ENCODE peak calls at places on chromosomes 1 and 21, in eight cellular contexts. D, I, N, R, Q, B, H and Y are unnamed samples.

GRCh38 chr1:204684206-204684536 is 1.4 kb downstream of the LRRN2 start:
- DNase-seq in N (no peak), Q (no peak), D (no peak), B (no peak), I (no peak), H (no peak), R (no peak), Y (no peak)

GRCh38 chr1:53073899-53074311 is 11.9 kb downstream of the PODN start:
- DNase-seq in H (no peak), R (no peak), D (no peak), Q (peak), N (no peak), B (peak), I (peak), Y (no peak)

GRCh38 chr1:99849413-99849743 is 783 bp upstream of the AGL start:
- DNase-seq in D (no peak), R (no peak), B (peak), Q (no peak), I (no peak), H (no peak), N (no peak), Y (no peak)

GRCh38 chr1:55825486-55825885 is 610.3 kb upstream of the USP24 start:
- DNase-seq in N (no peak), H (no peak), R (no peak), D (no peak), Q (no peak), I (no peak), B (no peak), Y (no peak)

GRCh38 chr1:53411541-53412152 is 47.6 kb upstream of the DMRTB1 start:
- DNase-seq in D (no peak), R (no peak), N (no peak), B (no peak), I (no peak), Q (no peak), H (peak), Y (no peak)

GRCh38 chr21:38982096-38982495 is 176.4 kb downstream of the ETS2 start:
- DNase-seq in I (no peak), D (peak), R (no peak), H (no peak), B (no peak), N (no peak), Q (no peak), Y (no peak)

GRCh38 chr1:86757272-86757984 is 53.1 kb downstream of the SH3GLB1 start:
- DNase-seq in Q (peak), D (no peak), R (no peak), N (no peak), I (no peak), H (peak), B (no peak), Y (no peak)

GRCh38 chr1:236750928-236751327 is 44.2 kb upstream of the MTR start:
- DNase-seq in B (no peak), I (no peak), D (no peak), N (no peak), R (no peak), H (no peak), Q (no peak), Y (no peak)

GRCh38 chr1:22177354-22178003 is 34.6 kb upstream of the WNT4 start:
- DNase-seq in R (no peak), Q (no peak), I (no peak), H (no peak), B (no peak), N (no peak), D (no peak), Y (no peak)

GRCh38 chr1:234683856-234684632 is 74.1 kb upstream of the IRF2BP2 start:
- DNase-seq in N (peak), I (peak), D (no peak), R (peak), Q (peak), H (peak), B (peak), Y (peak)

GRCh38 chr1:201678264-201679101 is 139.6 kb downstream of the NAV1 start:
- DNase-seq in I (peak), Q (no peak), B (no peak), R (no peak), D (no peak), N (no peak), H (peak), Y (no peak)

GRCh38 chr1:83554174-83554573 is 444.8 kb downstream of the TTLL7 start:
- DNase-seq in B (no peak), I (peak), R (no peak), H (no peak), N (no peak), Q (no peak), D (no peak), Y (no peak)

GRCh38 chr1:164518692-164519332 is 40.2 kb upstream of the PBX1 start:
- DNase-seq in R (no peak), N (no peak), I (no peak), Q (no peak), B (no peak), H (no peak), D (no peak), Y (no peak)

GRCh38 chr1:106879538-106879937 is 176.9 kb upstream of the PRMT6 start:
- DNase-seq in D (no peak), H (no peak), Q (no peak), N (no peak), R (no peak), B (peak), I (peak), Y (no peak)

DNA sequence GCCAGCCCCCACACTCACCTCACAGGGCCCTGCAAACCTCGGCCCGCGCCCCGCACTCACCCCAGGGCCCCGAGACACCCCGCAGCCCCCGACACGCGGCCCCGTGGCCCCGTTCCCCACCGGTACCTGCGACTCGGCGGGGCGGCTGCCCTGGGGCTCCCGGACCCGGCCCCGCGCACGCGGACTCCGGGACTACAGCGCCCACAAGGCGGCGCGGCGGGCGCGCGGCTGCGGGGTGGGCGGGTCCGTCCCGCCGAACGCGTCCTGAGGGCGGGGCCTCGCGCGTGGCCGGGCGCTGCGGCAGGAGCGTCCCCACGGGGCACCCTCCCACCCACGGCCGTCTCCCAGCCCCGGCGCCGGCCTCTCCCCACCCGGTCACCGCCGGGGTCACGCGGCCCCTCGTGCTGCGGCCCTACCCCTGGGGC is at the start of gene SLC19A1:
- DNase-seq in H (peak), I (peak), Q (peak), B (peak), R (no peak), D (no peak), N (no peak), Y (peak)
- TF ChIP-seq POLR2A in H (no peak), I (peak), Q (peak), B (no peak), R (no peak), D (no peak), N (peak), Y (peak)

GRCh38 chr1:9270290-9270900 is 22.3 kb upstream of the SPSB1 start:
- DNase-seq in I (no peak), R (no peak), D (no peak), Q (no peak), N (no peak), H (no peak), B (no peak), Y (no peak)
- TF ChIP-seq POLR2A in I (no peak), R (no peak), D (no peak), Q (no peak), N (no peak), H (no peak), B (no peak), Y (no peak)

DNA sequence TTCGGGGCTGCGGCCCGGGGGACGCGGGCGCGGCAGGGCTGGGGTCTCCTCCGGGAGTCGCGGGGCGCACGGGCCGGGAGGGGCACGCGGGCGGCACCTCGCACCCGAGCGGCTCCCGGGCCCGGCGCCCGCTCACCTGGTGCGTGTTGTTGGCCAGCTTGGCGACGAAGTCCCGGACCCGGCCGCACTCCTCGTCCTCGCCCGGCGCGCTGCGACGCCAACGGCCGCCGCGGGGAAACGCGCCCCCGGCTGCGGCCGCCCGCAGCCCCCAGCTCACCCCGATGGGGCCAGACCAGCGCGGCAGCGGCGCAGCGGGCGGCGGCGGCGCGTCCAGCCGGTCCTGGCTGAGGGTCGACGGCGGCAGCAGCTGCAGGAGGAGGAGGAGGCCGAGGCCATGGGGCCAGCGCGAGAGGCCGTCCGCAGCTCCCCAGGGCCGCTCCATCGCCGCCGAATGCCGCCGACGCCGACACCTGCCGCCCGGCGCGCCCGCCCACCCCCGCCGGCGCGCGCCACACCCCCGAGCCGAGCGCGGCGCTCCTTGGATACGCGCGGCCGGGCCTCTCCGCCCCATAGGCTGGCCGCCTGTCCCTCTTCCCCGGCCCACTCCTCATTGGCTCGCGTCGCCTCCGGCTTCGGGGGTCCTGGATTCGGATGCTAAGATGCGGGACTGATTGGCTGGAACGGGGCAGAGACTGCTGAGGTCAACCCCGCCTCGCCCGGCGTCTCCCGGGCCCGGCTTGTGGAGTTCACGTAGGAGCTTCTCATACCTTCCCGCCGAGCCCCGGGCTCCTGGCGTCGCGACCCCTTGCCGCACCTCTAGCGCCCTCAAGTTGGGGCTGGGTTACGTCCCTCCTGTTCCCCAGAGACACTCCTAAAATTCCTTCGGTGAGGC is at the start of gene SORT1:
- DNase-seq in B (peak), D (peak), H (peak), N (peak), I (peak), Q (peak), R (peak), Y (peak)
- TF ChIP-seq POLR2A in B (peak), D (peak), H (peak), N (no peak), I (peak), Q (peak), R (peak), Y (peak)

DNA sequence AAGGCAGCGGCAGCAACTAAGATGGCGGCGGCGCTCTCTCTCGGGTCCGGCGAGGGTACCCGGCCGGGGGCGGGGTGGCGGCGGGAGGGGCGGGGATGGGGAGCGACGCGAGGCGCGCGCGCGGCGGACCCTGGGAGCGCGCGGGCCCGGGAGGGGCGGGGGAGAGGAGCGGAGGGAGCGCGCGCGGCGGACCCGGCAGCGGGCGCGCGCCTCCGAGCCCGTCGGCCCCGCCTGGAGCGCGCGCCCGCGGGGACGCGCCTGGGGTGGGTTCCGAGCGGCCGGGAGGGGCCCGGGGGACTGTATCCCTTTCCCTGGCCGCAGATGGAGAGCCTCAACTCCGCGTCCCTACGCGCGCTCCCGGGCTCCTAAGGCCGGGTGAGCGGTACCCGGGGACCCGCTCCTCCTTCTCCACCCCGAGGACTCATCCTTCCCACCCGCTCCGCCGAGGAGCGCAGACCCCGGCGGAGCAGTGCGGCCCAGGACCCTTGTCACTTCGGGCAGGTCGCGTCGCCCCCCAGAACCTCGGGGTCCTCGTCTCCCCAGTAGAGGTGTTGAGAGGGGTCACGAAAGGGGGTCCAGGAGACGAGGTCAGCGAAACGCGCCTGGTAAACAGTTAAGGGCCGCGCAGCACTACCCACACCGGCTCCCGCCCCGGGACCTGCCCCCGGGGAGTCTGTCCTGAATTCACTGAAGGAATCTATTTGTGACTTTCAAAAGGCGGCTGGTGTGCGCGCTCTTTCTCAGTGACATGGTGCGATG is at the start of gene CLSTN1:
- DNase-seq in R (no peak), D (no peak), H (peak), N (peak), Q (peak), B (peak), I (peak), Y (peak)
- TF ChIP-seq POLR2A in R (peak), D (peak), H (no peak), N (no peak), Q (peak), B (peak), I (peak), Y (no peak)

GRCh38 chr1:4105300-4105880 is 205.3 kb upstream of the C1orf174 start:
- DNase-seq in H (no peak), B (no peak), R (no peak), I (no peak), Q (no peak), N (no peak), D (no peak), Y (no peak)
- TF ChIP-seq POLR2A in H (no peak), B (no peak), R (no peak), I (no peak), Q (no peak), N (no peak), D (no peak), Y (no peak)

DNA sequence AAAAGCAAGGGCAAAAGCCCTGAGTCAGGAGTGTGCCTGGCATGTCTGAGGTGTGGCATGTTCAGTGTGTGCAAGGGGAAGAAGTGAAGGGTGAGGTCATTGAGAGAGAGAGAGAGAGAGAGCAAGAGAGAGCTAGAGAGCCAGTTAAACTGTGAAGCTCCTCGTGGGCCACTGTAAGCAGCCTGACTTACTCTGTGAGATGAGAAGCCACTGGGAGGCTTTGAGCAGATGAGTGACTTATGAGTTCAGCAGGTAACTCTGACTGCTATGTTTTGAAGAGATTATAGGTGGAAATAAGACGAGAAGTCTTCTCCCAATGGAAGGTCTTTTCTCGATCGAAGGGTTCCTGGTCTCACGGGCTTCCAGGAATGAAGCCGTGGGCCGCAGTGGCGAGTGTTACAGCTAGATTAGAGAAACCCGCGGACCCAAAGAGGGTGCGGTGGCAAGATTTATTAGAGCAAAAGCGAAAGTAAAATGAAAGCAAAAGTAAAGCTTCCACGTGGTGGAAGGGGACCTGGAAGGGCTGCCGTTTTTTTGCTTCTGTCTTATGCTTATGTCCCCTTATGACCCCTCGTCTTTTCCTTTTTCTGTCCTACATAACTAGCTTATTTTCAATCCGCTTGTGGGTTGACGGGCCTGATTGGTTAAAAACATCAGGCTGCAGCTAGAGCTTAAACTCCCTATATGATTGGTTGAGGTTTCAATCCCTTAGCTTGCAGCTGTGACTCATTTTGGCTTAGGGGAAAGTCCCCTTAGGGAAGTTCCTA is 323.1 kb upstream of the FAM78B start:
- DNase-seq in I (no peak), R (no peak), N (peak), B (peak), H (no peak), D (no peak), Q (peak), Y (peak)
- TF ChIP-seq POLR2A in I (no peak), R (no peak), N (no peak), B (no peak), H (no peak), D (no peak), Q (no peak), Y (no peak)

DNA sequence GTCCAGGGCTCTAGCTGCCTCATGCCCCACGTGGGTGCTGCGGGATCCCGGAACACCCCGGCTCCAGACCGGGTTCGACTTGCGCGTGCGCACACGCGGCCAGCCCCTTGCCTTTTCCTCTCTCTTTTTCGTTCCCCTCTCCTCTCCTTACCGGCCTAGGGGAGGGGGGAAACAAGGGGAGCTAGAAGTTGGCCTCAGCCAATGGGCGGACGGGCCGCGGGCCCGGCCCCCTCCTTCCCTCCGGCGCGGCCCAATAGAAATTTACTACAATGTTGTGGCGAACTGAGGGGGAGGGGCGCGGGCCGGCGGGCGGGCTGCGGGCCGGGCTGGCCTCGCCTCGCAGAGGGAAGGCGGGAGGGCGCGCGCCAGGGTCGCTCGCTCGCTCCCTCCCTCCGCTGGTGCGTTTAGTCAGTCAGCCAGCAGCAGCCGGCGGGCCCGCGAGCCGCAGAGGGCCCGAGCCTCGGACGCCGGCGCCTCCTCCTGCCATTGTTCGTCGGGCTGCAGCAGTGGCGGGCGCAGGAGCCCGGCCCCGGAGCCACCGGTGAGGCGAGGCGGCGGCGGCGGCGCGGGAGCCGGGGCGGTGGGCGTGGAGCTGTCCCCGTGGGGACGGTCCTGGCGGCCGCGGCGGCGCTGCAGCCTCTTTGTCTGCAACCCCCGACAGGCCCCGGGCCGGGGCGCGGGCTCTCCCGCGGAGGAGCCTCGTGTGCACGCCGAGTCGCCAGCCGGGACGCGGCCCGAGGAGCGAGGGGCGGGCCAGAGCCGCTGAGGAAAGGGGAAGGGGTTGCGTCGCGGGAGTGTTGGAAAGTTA is at the start of gene EPB41:
- DNase-seq in B (peak), H (peak), R (peak), Q (peak), I (peak), N (peak), D (peak), Y (peak)
- TF ChIP-seq POLR2A in B (no peak), H (no peak), R (no peak), Q (peak), I (no peak), N (no peak), D (peak), Y (no peak)

GRCh38 chr1:96569288-96569687 is 152.3 kb upstream of the PTBP2 start:
- DNase-seq in B (no peak), R (no peak), N (no peak), H (no peak), Q (no peak), I (no peak), D (no peak), Y (no peak)

GRCh38 chr1:96562094-96562493 is 159.5 kb upstream of the PTBP2 start:
- DNase-seq in B (no peak), I (no peak), Q (no peak), N (no peak), D (no peak), R (no peak), H (no peak), Y (no peak)

GRCh38 chr1:96568639-96569038 is 152.9 kb upstream of the PTBP2 start:
- DNase-seq in I (no peak), N (no peak), H (no peak), Q (no peak), B (no peak), R (no peak), D (no peak), Y (no peak)

GRCh38 chr1:96559707-96560588 is 161.6 kb upstream of the PTBP2 start:
- DNase-seq in I (no peak), Q (peak), H (peak), B (no peak), N (no peak), D (no peak), R (no peak), Y (peak)

DNA sequence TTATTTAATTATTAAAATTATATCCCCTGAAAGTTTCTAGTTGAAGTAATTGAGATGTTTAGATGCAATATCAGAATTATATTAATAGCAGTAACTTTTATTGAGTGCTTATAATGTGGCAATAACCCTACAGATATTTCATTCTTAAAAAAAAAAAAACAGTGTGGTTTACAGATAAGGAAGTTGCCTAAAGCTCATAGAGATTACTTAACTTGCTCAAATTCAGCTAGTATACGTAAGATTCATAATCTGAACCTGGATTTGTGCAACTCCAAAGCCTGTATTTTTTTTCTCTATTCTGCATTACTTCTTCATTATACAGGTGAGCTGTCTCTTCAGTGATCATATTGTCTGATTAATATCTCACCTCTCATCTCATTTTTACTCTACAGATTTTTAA is 156.0 kb upstream of the PTBP2 start:
- DNase-seq in D (no peak), I (no peak), R (no peak), N (no peak), H (no peak), B (no peak), Q (no peak), Y (no peak)
- TF ChIP-seq POLR2A in D (no peak), I (no peak), R (no peak), N (no peak), H (no peak), B (no peak), Q (no peak), Y (no peak)